ENCODE peak calls at places on chromosomes 16 and 17, in ten cellular contexts. Q, Z, A, M, I, B, E, S, N and V are unnamed samples.

GRCh38 chr17:73770849-73771229 is 126.6 kb upstream of the SDK2 start:
- DNase-seq in Z (no peak), N (no peak), I (no peak), S (no peak), E (no peak), Q (no peak), M (no peak), B (no peak), A (no peak), V (no peak)

GRCh38 chr17:34647511-34647910 is 68.1 kb downstream of the TMEM132E start:
- DNase-seq in N (no peak), I (no peak), S (no peak), E (no peak), A (no peak), B (no peak), M (no peak), Z (no peak), Q (no peak), V (no peak)

GRCh38 chr17:30117548-30118155 is 1.0 kb downstream of the NSRP1 start:
- DNase-seq in Z (no peak), B (no peak), E (no peak), M (peak), N (no peak), S (no peak), A (no peak), I (no peak), Q (peak), V (no peak)

GRCh38 chr16:87874639-87875472 is 5.5 kb upstream of the SLC7A5 start:
- DNase-seq in Q (no peak), E (no peak), M (no peak), A (no peak), N (no peak), B (no peak), Z (no peak), I (no peak), S (no peak), V (no peak)

GRCh38 chr16:81573533-81573932 is 128.9 kb downstream of the CMIP start:
- DNase-seq in M (no peak), S (no peak), E (no peak), B (no peak), A (no peak), Q (no peak), N (no peak), I (no peak), Z (no peak), V (no peak)

GRCh38 chr16:81261049-81261648 is 22.7 kb downstream of the BCO1 start:
- DNase-seq in N (no peak), Q (peak), S (no peak), M (peak), E (no peak), Z (no peak), I (no peak), A (no peak), B (no peak), V (no peak)

GRCh38 chr16:73228649-73229048 is 180.7 kb upstream of the ZFHX3 start:
- DNase-seq in Z (peak), A (peak), N (peak), Q (peak), B (no peak), M (peak), E (no peak), S (peak), I (peak), V (no peak)

GRCh38 chr17:56597495-56597990 is 4.0 kb downstream of the NOG start:
- DNase-seq in B (peak), Q (no peak), S (no peak), M (no peak), N (no peak), A (no peak), Z (no peak), I (peak), E (no peak), V (no peak)

GRCh38 chr17:3773511-3773910 is 27.5 kb downstream of the ITGAE start:
- DNase-seq in N (peak), M (peak), A (no peak), B (no peak), S (peak), E (no peak), I (no peak), Q (peak), Z (no peak), V (no peak)

GRCh38 chr17:75840779-75841123 is 3.5 kb downstream of the UNC13D start:
- DNase-seq in S (no peak), I (no peak), B (no peak), Z (no peak), N (no peak), A (no peak), M (no peak), Q (peak), E (no peak), V (no peak)

GRCh38 chr17:28948873-28949184 is 2.5 kb downstream of the PHF12 start:
- DNase-seq in Z (no peak), M (no peak), A (no peak), S (peak), E (no peak), Q (no peak), I (no peak), B (no peak), N (no peak), V (no peak)

GRCh38 chr16:81939164-81940067 is 71.9 kb downstream of the SDR42E1 start:
- DNase-seq in I (no peak), S (no peak), E (no peak), B (no peak), M (no peak), A (no peak), Z (no peak), Q (no peak), N (no peak), V (no peak)

GRCh38 chr17:61157246-61157887 is 242.3 kb upstream of the TBX2 start:
- DNase-seq in Z (no peak), E (no peak), A (peak), Q (peak), N (no peak), I (peak), M (peak), S (peak), B (no peak), V (no peak)

GRCh38 chr17:79826210-79826680 is 13.0 kb downstream of the CBX4 start:
- DNase-seq in B (no peak), N (no peak), S (no peak), I (peak), E (no peak), Z (no peak), M (peak), Q (peak), A (no peak), V (no peak)

GRCh38 chr16:10979717-10980601 is 35.6 kb downstream of the CLEC16A start:
- DNase-seq in A (no peak), Z (no peak), E (no peak), I (peak), N (no peak), Q (peak), B (no peak), S (peak), M (peak), V (no peak)

GRCh38 chr17:77602883-77603640 is 355.4 kb upstream of the TNRC6C start:
- DNase-seq in B (peak), Z (no peak), N (no peak), I (peak), Q (no peak), M (no peak), A (no peak), S (no peak), E (no peak), V (no peak)

GRCh38 chr16:25553711-25554436 is 137.9 kb upstream of the HS3ST4 start:
- DNase-seq in E (no peak), Q (peak), Z (no peak), I (no peak), B (no peak), A (no peak), N (no peak), M (no peak), S (no peak), V (no peak)

GRCh38 chr17:5837055-5837491 is 233.1 kb upstream of the WSCD1 start:
- DNase-seq in A (no peak), E (no peak), Q (peak), S (peak), I (no peak), Z (peak), M (peak), N (peak), B (no peak), V (no peak)

GRCh38 chr16:64172191-64172590 is 949.7 kb downstream of the CDH11 start:
- DNase-seq in A (no peak), E (no peak), S (no peak), N (no peak), M (no peak), I (no peak), Q (no peak), Z (no peak), B (no peak), V (no peak)
- H3K4me3 ChIP-seq in A (no peak), E (no peak), S (no peak), N (no peak), M (no peak), I (no peak), Q (no peak), Z (no peak), B (no peak), V (no peak)

DNA sequence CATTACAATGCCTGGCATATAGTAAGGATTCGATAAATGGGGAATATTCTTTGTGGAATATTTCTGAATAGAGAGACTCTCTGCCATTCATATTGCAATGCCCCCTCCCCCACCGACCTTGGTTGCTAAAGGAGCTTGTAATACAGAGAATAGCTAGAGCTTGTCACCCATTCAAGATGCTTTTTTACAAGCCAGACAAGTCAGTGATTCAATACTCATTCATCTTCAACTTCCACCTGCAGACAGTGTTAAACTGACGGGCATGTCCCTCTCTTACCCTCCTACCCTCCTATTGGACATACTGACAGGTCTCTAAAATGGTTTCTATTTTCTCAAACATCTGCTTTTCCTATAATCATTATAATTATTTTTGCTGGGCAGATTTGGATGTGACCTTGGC is 257.4 kb downstream of the KCNJ2 start:
- DNase-seq in E (no peak), S (no peak), B (no peak), N (no peak), A (no peak), M (no peak), I (no peak), Z (no peak), Q (no peak), V (no peak)
- H3K4me3 ChIP-seq in E (no peak), S (no peak), B (no peak), N (no peak), A (no peak), M (no peak), I (no peak), Z (no peak), Q (no peak), V (no peak)

GRCh38 chr17:36640346-36640745 is 39.0 kb downstream of the MRM1 start:
- DNase-seq in M (no peak), S (no peak), B (no peak), N (no peak), E (no peak), I (no peak), Z (no peak), A (no peak), Q (no peak), V (no peak)

GRCh38 chr17:36641331-36641876 is 40.0 kb downstream of the MRM1 start:
- DNase-seq in Z (no peak), M (no peak), A (no peak), N (no peak), B (no peak), I (no peak), E (no peak), S (no peak), Q (no peak), V (no peak)

GRCh38 chr17:36643086-36643685 is 41.8 kb downstream of the MRM1 start:
- DNase-seq in N (no peak), Q (no peak), Z (no peak), I (no peak), A (no peak), M (no peak), B (no peak), E (no peak), S (no peak), V (no peak)

GRCh38 chr17:36640836-36641235 is 39.5 kb downstream of the MRM1 start:
- DNase-seq in S (no peak), A (no peak), I (no peak), B (no peak), N (no peak), M (no peak), E (no peak), Z (no peak), Q (no peak), V (no peak)

DNA sequence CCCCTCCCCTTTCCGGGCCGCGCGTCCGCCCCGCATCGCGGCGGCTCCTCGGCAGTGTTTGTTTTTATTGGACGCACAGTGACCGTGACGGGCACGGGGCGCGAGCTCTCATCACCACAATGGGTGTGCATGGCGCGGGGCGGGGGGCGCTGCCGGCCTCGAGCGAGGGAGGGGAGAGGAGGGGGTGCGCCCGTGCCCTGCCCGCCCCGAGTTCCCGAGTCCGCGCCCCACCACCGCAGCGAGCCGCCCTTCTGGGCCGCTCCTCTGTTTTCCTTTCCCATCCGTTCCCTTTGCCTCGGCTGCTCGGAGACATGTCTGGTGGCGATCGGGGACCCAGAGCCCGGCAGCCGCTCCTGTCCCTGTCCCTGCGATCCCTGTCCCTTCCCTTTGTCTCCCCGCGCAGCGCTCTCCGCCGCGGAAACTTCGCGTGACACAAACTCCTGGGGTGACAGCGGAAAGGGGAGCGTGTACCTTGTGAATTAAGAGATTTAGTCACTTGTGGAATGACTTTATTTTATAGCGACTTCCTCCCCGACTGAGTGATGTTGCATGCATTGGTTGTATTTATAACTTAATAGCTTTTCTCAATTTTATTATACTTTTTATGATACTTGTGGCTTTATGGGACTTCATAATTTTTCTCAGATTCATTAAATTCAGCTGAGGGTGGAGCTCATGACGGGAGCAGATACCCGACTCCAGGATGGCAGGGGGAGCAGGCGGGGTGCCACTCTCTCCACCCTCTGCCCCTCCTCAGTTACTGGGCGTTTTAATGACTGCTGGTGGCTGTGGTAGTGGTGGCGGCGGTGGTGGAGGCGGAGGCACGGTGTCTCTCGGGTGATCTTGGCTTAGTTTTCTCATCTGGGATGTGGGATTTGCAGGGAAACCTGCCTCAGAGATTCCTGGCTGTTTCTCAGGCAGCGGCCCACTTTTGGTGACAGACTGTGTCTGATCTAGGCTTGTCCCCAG is 40.8 kb downstream of the MRM1 start:
- DNase-seq in A (no peak), I (no peak), Q (no peak), N (no peak), E (no peak), Z (no peak), M (no peak), B (no peak), S (no peak), V (peak)
- H3K4me3 ChIP-seq in A (peak), I (peak), Q (peak), N (peak), E (peak), Z (peak), M (peak), B (peak), S (peak), V (no peak)

GRCh38 chr17:32341141-32341856 is 674 bp downstream of the C17orf75 start:
- DNase-seq in M (no peak), S (no peak), Z (no peak), Q (no peak), E (no peak), N (no peak), A (no peak), I (no peak), B (peak), V (no peak)
- H3K4me3 ChIP-seq in M (peak), S (peak), Z (peak), Q (peak), E (peak), N (peak), A (peak), I (peak), B (peak), V (peak)

GRCh38 chr17:47621293-47622178 is 28.2 kb upstream of the KPNB1 start:
- DNase-seq in A (peak), N (peak), M (peak), B (no peak), S (peak), I (peak), E (peak), Z (peak), Q (peak), V (no peak)
- H3K4me3 ChIP-seq in A (no peak), N (no peak), M (no peak), B (no peak), S (no peak), I (no peak), E (no peak), Z (no peak), Q (no peak), V (no peak)

GRCh38 chr16:49564577-49565224 is 191.1 kb downstream of the C16orf78 start:
- DNase-seq in E (no peak), Q (no peak), A (no peak), Z (peak), I (peak), N (no peak), B (no peak), M (peak), S (peak), V (no peak)
- H3K4me3 ChIP-seq in E (no peak), Q (no peak), A (no peak), Z (no peak), I (no peak), N (no peak), B (no peak), M (no peak), S (no peak), V (no peak)

DNA sequence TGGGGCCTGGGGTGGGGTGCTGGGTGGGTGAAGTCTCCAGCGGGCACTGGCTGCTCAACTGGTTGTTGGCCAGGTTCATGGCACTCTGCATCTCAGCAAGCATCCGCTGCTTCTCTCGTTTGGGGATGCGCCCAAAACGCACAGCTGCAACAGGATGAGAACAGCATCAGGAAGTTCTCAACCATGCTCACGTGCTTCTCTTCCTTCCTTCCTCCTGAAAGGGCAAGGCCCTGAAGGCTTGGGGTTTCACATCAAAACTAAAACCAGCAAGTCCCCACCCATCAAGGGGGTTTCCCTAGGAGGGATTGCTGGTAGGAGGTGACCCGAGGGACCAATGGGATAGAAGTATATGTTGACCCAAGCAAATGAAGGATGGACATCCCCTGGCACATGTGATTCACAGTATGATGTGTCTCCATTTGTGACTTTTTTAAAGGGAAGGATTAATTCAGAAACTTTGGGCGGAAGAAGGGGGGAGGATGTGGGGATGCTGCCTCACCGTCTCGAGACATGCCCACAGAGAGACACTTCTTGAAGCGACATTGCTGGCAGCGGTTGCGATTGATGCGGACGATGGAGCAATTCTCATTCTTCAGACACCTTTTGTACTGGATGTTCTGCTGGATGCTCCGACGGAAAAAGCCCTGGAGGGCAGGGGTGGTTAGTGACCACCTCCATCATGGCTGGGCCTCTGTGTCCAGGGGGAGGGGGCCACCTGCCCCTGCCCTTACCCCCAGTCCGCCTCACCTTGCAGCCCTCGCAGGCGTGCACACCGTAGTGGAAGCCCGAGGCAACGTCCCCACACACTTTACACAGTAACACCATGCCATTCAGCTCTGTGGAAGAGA is 4.2 kb downstream of the NR1D1 start:
- DNase-seq in N (no peak), E (peak), Z (no peak), S (no peak), Q (no peak), I (peak), B (no peak), M (no peak), A (no peak), V (peak)
- H3K4me3 ChIP-seq in N (no peak), E (peak), Z (no peak), S (no peak), Q (no peak), I (no peak), B (no peak), M (no peak), A (no peak), V (no peak)

GRCh38 chr16:75415169-75415908 is 18.0 kb downstream of the CFDP1 start:
- DNase-seq in M (no peak), S (no peak), Q (no peak), A (no peak), N (no peak), E (no peak), B (no peak), Z (no peak), I (no peak), V (no peak)

GRCh38 chr16:75416904-75417565 is 16.3 kb downstream of the CFDP1 start:
- DNase-seq in N (no peak), B (no peak), Z (no peak), E (no peak), S (no peak), Q (no peak), A (no peak), M (no peak), I (no peak), V (no peak)

GRCh38 chr16:75421820-75422126 is 11.5 kb downstream of the CFDP1 start:
- DNase-seq in N (no peak), E (no peak), S (no peak), A (no peak), I (no peak), M (no peak), Q (no peak), Z (no peak), B (no peak), V (no peak)

GRCh38 chr16:75424096-75424762 is 9.1 kb downstream of the CFDP1 start:
- DNase-seq in S (no peak), N (no peak), A (no peak), Z (no peak), I (peak), Q (peak), E (no peak), M (peak), B (no peak), V (no peak)

DNA sequence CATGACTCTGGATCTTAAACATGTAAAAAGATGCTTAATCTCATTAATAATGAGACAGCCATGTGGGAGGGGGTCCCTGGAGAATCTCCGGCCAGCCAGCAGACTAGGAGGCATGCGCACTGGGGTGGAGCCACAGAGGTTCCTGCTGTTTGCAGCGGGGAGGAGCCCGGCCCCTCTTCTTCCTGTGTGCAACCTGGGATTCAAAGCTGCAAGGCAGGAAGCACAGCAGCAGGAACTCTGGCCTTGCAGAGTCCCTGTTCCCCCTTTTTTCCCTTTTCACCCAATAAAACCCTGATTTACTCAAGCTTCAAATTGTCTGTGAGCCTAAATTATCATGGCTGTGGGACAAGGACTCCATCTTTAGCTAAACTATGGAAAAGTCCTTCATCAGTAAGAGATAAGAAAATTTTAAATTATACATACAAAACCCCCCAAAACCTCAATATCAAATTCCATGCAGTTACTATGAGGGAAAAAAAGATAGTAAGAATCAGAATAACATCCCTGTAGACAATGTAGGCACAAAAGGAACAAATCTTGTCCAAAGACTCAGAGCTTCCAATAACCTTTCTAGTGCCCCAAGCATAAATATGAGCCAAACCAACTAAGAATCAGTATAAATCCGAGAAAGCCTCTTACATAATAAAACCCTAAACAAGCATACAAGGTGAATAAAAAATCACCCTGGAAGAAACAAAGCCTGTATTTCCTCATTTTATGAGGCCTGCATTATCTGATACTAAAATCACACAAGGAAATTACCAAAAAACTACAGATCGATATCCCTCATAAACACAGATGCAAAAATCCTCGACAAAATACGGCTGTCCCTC is 12.1 kb downstream of the CFDP1 start:
- DNase-seq in B (peak), E (peak), S (peak), I (peak), A (no peak), M (peak), N (no peak), Z (peak), Q (peak), V (peak)
- H3K4me3 ChIP-seq in B (no peak), E (peak), S (no peak), I (peak), A (no peak), M (no peak), N (no peak), Z (no peak), Q (peak), V (no peak)